ENCODE peak calls at places on chromosomes 2 and 18, in seven cellular contexts. One of them, this sample, is unnamed.

GRCh38 chr2:241896746-241897201 is 27.2 kb downstream of the RTP5 start:
- DNase-seq in WTC11: no peak
- DNase-seq in thoracic aorta: no peak
- DNase-seq in RWPE2: no peak
- DNase-seq in heart left ventricle: no peak
- DNase-seq in adrenal gland: peak
- DNase-seq in uterus: no peak
- DNase-seq in this sample: no peak

GRCh38 chr18:26407721-26408601 is 140.4 kb downstream of the KCTD1 start:
- DNase-seq in thoracic aorta: no peak
- DNase-seq in adrenal gland: no peak
- DNase-seq in heart left ventricle: no peak
- DNase-seq in uterus: no peak
- DNase-seq in WTC11: no peak
- DNase-seq in RWPE2: no peak
- DNase-seq in this sample: no peak

GRCh38 chr18:50662177-50662576 is 102.3 kb downstream of the MAPK4 start:
- DNase-seq in uterus: no peak
- DNase-seq in heart left ventricle: no peak
- DNase-seq in thoracic aorta: no peak
- DNase-seq in RWPE2: no peak
- DNase-seq in adrenal gland: no peak
- DNase-seq in WTC11: no peak
- DNase-seq in this sample: no peak

GRCh38 chr18:68520406-68521075 is 194.4 kb downstream of the TMX3 start:
- DNase-seq in WTC11: no peak
- DNase-seq in RWPE2: no peak
- DNase-seq in uterus: no peak
- DNase-seq in adrenal gland: no peak
- DNase-seq in thoracic aorta: no peak
- DNase-seq in heart left ventricle: no peak
- DNase-seq in this sample: no peak

GRCh38 chr2:9556121-9556869 is 665 bp upstream of the ADAM17 start:
- DNase-seq in thoracic aorta: no peak
- DNase-seq in heart left ventricle: no peak
- DNase-seq in WTC11: no peak
- DNase-seq in adrenal gland: no peak
- DNase-seq in RWPE2: peak
- DNase-seq in uterus: no peak
- DNase-seq in this sample: no peak

GRCh38 chr18:54958711-54959625 is at the start of gene CCDC68:
- DNase-seq in thoracic aorta: no peak
- DNase-seq in WTC11: peak
- DNase-seq in heart left ventricle: peak
- DNase-seq in RWPE2: peak
- DNase-seq in uterus: no peak
- DNase-seq in adrenal gland: no peak
- DNase-seq in this sample: no peak

GRCh38 chr2:4139711-4140110 is 436.3 kb downstream of the DCDC2C start:
- DNase-seq in uterus: no peak
- DNase-seq in WTC11: no peak
- DNase-seq in thoracic aorta: no peak
- DNase-seq in heart left ventricle: no peak
- DNase-seq in adrenal gland: no peak
- DNase-seq in RWPE2: no peak
- DNase-seq in this sample: no peak

GRCh38 chr18:74899554-74899953 is 301.9 kb downstream of the ZNF407 start:
- DNase-seq in WTC11: no peak
- DNase-seq in RWPE2: no peak
- DNase-seq in uterus: peak
- DNase-seq in adrenal gland: peak
- DNase-seq in heart left ventricle: no peak
- DNase-seq in thoracic aorta: no peak
- DNase-seq in this sample: peak

GRCh38 chr2:204024503-204024902 is 87.9 kb downstream of the ICOS start:
- DNase-seq in adrenal gland: peak
- DNase-seq in RWPE2: no peak
- DNase-seq in uterus: peak
- DNase-seq in WTC11: peak
- DNase-seq in thoracic aorta: no peak
- DNase-seq in heart left ventricle: no peak
- DNase-seq in this sample: no peak

GRCh38 chr2:182448371-182448770 is 21.5 kb upstream of the PDE1A start:
- DNase-seq in thoracic aorta: no peak
- DNase-seq in adrenal gland: no peak
- DNase-seq in RWPE2: no peak
- DNase-seq in WTC11: no peak
- DNase-seq in uterus: no peak
- DNase-seq in heart left ventricle: no peak
- DNase-seq in this sample: no peak

GRCh38 chr2:97774425-97774824 is 61.0 kb downstream of the ZAP70 start:
- DNase-seq in heart left ventricle: no peak
- DNase-seq in RWPE2: peak
- DNase-seq in adrenal gland: no peak
- DNase-seq in uterus: no peak
- DNase-seq in thoracic aorta: no peak
- DNase-seq in WTC11: peak
- DNase-seq in this sample: no peak

GRCh38 chr18:59005266-59005665 is 134.4 kb upstream of the SEC11C start:
- DNase-seq in adrenal gland: peak
- DNase-seq in WTC11: no peak
- DNase-seq in heart left ventricle: peak
- DNase-seq in uterus: no peak
- DNase-seq in RWPE2: no peak
- DNase-seq in thoracic aorta: peak
- DNase-seq in this sample: no peak

GRCh38 chr18:21243041-21243431 is 1.0 kb downstream of the GREB1L start:
- DNase-seq in thoracic aorta: no peak
- DNase-seq in uterus: no peak
- DNase-seq in RWPE2: no peak
- DNase-seq in heart left ventricle: no peak
- DNase-seq in WTC11: peak
- DNase-seq in adrenal gland: no peak
- DNase-seq in this sample: no peak

GRCh38 chr2:84687498-84688149 is 171.3 kb downstream of the DNAH6 start:
- DNase-seq in thoracic aorta: no peak
- DNase-seq in adrenal gland: no peak
- DNase-seq in uterus: no peak
- DNase-seq in heart left ventricle: no peak
- DNase-seq in RWPE2: no peak
- DNase-seq in WTC11: no peak
- DNase-seq in this sample: no peak

GRCh38 chr2:132404056-132404455 is 12.5 kb upstream of the GPR39 start:
- DNase-seq in RWPE2: no peak
- DNase-seq in adrenal gland: no peak
- DNase-seq in heart left ventricle: no peak
- DNase-seq in uterus: no peak
- DNase-seq in thoracic aorta: no peak
- DNase-seq in WTC11: no peak
- DNase-seq in this sample: no peak

GRCh38 chr2:25684577-25684976 is 11.2 kb upstream of the DTNB start:
- DNase-seq in uterus: no peak
- DNase-seq in WTC11: no peak
- DNase-seq in RWPE2: no peak
- DNase-seq in adrenal gland: no peak
- DNase-seq in heart left ventricle: no peak
- DNase-seq in thoracic aorta: no peak
- DNase-seq in this sample: no peak

GRCh38 chr2:232139786-232140562 is 178.5 kb downstream of the DIS3L2 start:
- DNase-seq in WTC11: no peak
- DNase-seq in adrenal gland: no peak
- DNase-seq in uterus: no peak
- DNase-seq in heart left ventricle: no peak
- DNase-seq in RWPE2: no peak
- DNase-seq in thoracic aorta: no peak
- DNase-seq in this sample: no peak

GRCh38 chr18:23498877-23499570 is 4.3 kb upstream of the RMC1 start:
- DNase-seq in thoracic aorta: no peak
- DNase-seq in adrenal gland: peak
- DNase-seq in uterus: no peak
- DNase-seq in WTC11: peak
- DNase-seq in heart left ventricle: peak
- DNase-seq in RWPE2: no peak
- DNase-seq in this sample: no peak

GRCh38 chr18:42437646-42438045 is 482.6 kb downstream of the PIK3C3 start:
- DNase-seq in RWPE2: no peak
- DNase-seq in adrenal gland: peak
- DNase-seq in uterus: no peak
- DNase-seq in heart left ventricle: peak
- DNase-seq in thoracic aorta: no peak
- DNase-seq in WTC11: no peak
- DNase-seq in this sample: no peak

GRCh38 chr2:152587187-152587947 is 129.9 kb downstream of the PRPF40A start:
- DNase-seq in heart left ventricle: no peak
- DNase-seq in adrenal gland: no peak
- DNase-seq in WTC11: no peak
- DNase-seq in thoracic aorta: no peak
- DNase-seq in uterus: no peak
- DNase-seq in RWPE2: no peak
- DNase-seq in this sample: no peak

GRCh38 chr2:136117391-136117841 is 533 bp downstream of the CXCR4 start:
- DNase-seq in heart left ventricle: peak
- DNase-seq in adrenal gland: peak
- DNase-seq in thoracic aorta: no peak
- DNase-seq in uterus: no peak
- DNase-seq in RWPE2: no peak
- DNase-seq in WTC11: peak
- DNase-seq in this sample: no peak
- TF ChIP-seq CTCF in heart left ventricle: no peak
- TF ChIP-seq CTCF in adrenal gland: peak
- TF ChIP-seq CTCF in thoracic aorta: no peak
- TF ChIP-seq CTCF in uterus: no peak
- TF ChIP-seq CTCF in RWPE2: no peak
- TF ChIP-seq CTCF in WTC11: no peak
- TF ChIP-seq CTCF in this sample: peak

GRCh38 chr18:67109535-67109934 is 407.0 kb downstream of the DSEL start:
- DNase-seq in heart left ventricle: no peak
- DNase-seq in uterus: no peak
- DNase-seq in thoracic aorta: no peak
- DNase-seq in adrenal gland: no peak
- DNase-seq in RWPE2: no peak
- DNase-seq in WTC11: no peak
- DNase-seq in this sample: no peak

GRCh38 chr18:67108894-67109293 is 407.6 kb downstream of the DSEL start:
- DNase-seq in thoracic aorta: no peak
- DNase-seq in heart left ventricle: no peak
- DNase-seq in uterus: no peak
- DNase-seq in RWPE2: no peak
- DNase-seq in adrenal gland: no peak
- DNase-seq in WTC11: no peak
- DNase-seq in this sample: no peak

DNA sequence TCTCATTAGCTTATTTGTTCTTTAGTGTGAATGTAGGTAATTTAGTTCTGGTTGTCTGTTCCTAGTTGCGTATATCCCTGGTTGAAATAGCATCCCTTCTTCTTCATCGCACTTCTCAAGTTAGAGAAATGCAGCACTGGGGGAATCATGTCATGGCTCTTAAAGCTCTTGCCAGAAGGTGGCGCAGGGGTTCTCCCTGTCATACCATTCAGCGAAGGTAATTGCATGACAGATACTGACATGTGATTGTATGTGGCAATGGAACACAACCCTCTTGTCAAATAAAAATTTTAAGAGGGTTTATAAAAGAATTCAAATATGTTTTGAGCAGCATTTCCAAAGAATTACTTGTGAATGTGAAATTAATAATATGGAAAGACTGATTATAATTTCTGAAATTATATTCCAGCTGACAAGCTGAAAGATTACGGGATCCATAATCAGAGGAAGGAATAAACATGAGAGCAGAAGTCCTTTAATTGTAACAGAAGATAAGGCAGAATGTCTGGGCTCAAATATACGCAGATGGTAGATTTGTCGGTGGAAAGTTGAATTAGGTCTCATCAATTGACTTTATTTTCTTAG is 411.7 kb downstream of the DSEL start:
- DNase-seq in WTC11: peak
- DNase-seq in uterus: no peak
- DNase-seq in RWPE2: no peak
- DNase-seq in thoracic aorta: peak
- DNase-seq in heart left ventricle: no peak
- DNase-seq in adrenal gland: peak
- DNase-seq in this sample: no peak
- TF ChIP-seq CTCF in WTC11: peak
- TF ChIP-seq CTCF in uterus: no peak
- TF ChIP-seq CTCF in RWPE2: peak
- TF ChIP-seq CTCF in thoracic aorta: peak
- TF ChIP-seq CTCF in heart left ventricle: peak
- TF ChIP-seq CTCF in adrenal gland: peak
- TF ChIP-seq CTCF in this sample: peak

DNA sequence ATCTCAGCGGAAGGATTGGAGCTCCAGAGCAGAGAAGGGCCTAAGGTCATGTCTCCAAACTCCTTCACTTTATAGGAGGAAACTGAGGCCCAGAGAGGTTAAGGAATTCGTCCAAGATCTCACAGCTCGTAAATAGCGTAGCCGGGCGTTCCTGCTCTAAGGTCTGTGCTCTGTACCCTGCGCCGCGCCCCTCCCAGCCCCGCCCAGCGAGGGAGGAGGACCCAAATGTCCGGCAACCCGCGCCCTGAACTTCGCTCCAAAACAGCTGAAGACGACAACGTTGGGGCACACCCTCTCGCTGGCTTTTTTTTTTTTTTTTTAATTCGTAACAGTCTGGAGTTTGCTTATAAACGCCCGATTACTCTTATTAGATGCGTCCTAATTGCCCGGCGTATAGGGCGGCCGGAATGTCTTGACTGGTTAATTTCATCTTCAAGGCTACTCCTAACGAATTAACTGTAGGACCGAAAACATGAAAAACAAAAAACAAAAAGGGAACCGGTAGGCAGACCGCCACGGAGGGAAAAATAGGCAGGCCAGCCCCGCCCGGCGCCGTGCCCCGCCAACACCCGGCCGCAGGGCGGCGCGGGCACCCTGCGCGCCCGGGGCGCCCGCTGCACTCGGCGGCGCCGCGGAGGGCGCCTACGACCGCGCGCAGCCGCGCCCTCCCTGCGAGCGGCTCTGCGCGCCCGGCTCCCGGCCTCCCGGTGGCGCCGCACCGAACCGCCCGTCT is 928 bp upstream of the FOSL2 start:
- DNase-seq in uterus: peak
- DNase-seq in WTC11: peak
- DNase-seq in heart left ventricle: peak
- DNase-seq in thoracic aorta: peak
- DNase-seq in RWPE2: peak
- DNase-seq in adrenal gland: peak
- DNase-seq in this sample: no peak
- TF ChIP-seq CTCF in uterus: no peak
- TF ChIP-seq CTCF in WTC11: no peak
- TF ChIP-seq CTCF in heart left ventricle: no peak
- TF ChIP-seq CTCF in thoracic aorta: no peak
- TF ChIP-seq CTCF in RWPE2: peak
- TF ChIP-seq CTCF in adrenal gland: peak
- TF ChIP-seq CTCF in this sample: peak

GRCh38 chr2:207352978-207353377 is 176.8 kb upstream of the CREB1 start:
- DNase-seq in uterus: no peak
- DNase-seq in heart left ventricle: no peak
- DNase-seq in adrenal gland: no peak
- DNase-seq in RWPE2: no peak
- DNase-seq in WTC11: no peak
- DNase-seq in thoracic aorta: no peak
- DNase-seq in this sample: no peak
- TF ChIP-seq CTCF in uterus: no peak
- TF ChIP-seq CTCF in heart left ventricle: no peak
- TF ChIP-seq CTCF in adrenal gland: no peak
- TF ChIP-seq CTCF in RWPE2: no peak
- TF ChIP-seq CTCF in WTC11: no peak
- TF ChIP-seq CTCF in thoracic aorta: no peak
- TF ChIP-seq CTCF in this sample: no peak

GRCh38 chr2:140943867-140944266 is 1186.9 kb downstream of the LRP1B start:
- DNase-seq in WTC11: no peak
- DNase-seq in heart left ventricle: no peak
- DNase-seq in adrenal gland: no peak
- DNase-seq in uterus: no peak
- DNase-seq in RWPE2: no peak
- DNase-seq in thoracic aorta: no peak
- DNase-seq in this sample: no peak
- TF ChIP-seq CTCF in WTC11: peak
- TF ChIP-seq CTCF in heart left ventricle: no peak
- TF ChIP-seq CTCF in adrenal gland: no peak
- TF ChIP-seq CTCF in uterus: no peak
- TF ChIP-seq CTCF in RWPE2: no peak
- TF ChIP-seq CTCF in thoracic aorta: no peak
- TF ChIP-seq CTCF in this sample: peak